ENCODE peak calls at places on chromosomes 11 and 22, in eight cellular contexts. J is brain microvascular endothelial cell; G is stimulated activated CD4-positive, alpha-beta T cell treated with anti-CD3 and anti-CD28 coated beads, Interleukin-12 subunit alpha, Interleukin-12 subunit beta, amount 100 ng/mL, for 24 hours; R is heart right ventricle; K is WTC11; H is naive thymus-derived CD8-positive, alpha-beta T cell; O is left ventricle myocardium inferior; F is IMR-90. S is an unnamed sample.

GRCh38 chr22:43118953-43119458 is 8.5 kb downstream of the BIK start:
- DNase-seq in F (no peak), K (no peak), R (no peak), J (peak; percentile 16), H (no peak), O (no peak), G (no peak), S (no peak)

GRCh38 chr11:72432347-72433287 is 1.7 kb downstream of the CLPB start:
- DNase-seq in K (no peak), G (no peak), J (no peak), F (no peak), R (no peak), O (no peak), H (no peak), S (peak; percentile 74)

GRCh38 chr11:69837791-69838190 is 18.6 kb upstream of the FGF3 start:
- DNase-seq in J (no peak), H (no peak), F (no peak), K (no peak), R (no peak), G (no peak), O (no peak), S (no peak)

GRCh38 chr11:60941371-60942119 is 10.4 kb downstream of the SLC15A3 start:
- DNase-seq in K (no peak), H (no peak), G (no peak), J (no peak), F (no peak), R (no peak), O (no peak), S (no peak)

GRCh38 chr11:126175261-126175885 is 36.1 kb downstream of the RPUSD4 start:
- DNase-seq in G (no peak), K (no peak), R (no peak), J (no peak), H (no peak), O (peak; percentile 46), F (no peak), S (peak; percentile 74)

GRCh38 chr22:35292786-35293185 is 6.9 kb upstream of the TOM1 start:
- DNase-seq in O (no peak), H (no peak), F (no peak), R (no peak), G (no peak), J (no peak), K (no peak), S (no peak)

GRCh38 chr11:28017816-28018215 is 90.1 kb downstream of the KIF18A start:
- DNase-seq in R (no peak), F (peak; percentile 61), G (no peak), O (no peak), H (no peak), K (no peak), J (peak; percentile 4), S (no peak)

GRCh38 chr11:134264966-134265365 is 11.2 kb upstream of the GLB1L3 start:
- DNase-seq in H (no peak), R (no peak), J (no peak), K (no peak), O (no peak), G (no peak), F (no peak), S (no peak)

GRCh38 chr22:20305894-20306645 is 13.8 kb downstream of the DGCR6L start:
- DNase-seq in G (no peak), J (no peak), F (no peak), O (no peak), K (no peak), R (peak; percentile 2), H (no peak), S (no peak)

GRCh38 chr11:62592989-62593421 is 1.7 kb upstream of the TUT1 start:
- DNase-seq in F (no peak), J (no peak), K (no peak), R (no peak), O (no peak), G (no peak), H (no peak), S (no peak)

GRCh38 chr11:68535098-68535497 is 74.5 kb downstream of the PPP6R3 start:
- DNase-seq in O (no peak), F (no peak), H (no peak), G (no peak), J (no peak), K (no peak), R (no peak), S (no peak)

GRCh38 chr11:110337570-110338193 is 41.3 kb upstream of the RDX start:
- DNase-seq in G (no peak), O (no peak), R (no peak), J (peak; percentile 67), H (no peak), K (no peak), F (peak; percentile 52), S (no peak)

GRCh38 chr11:100687630-100688395 is 725 bp downstream of the ARHGAP42 start:
- DNase-seq in O (peak; percentile 31), R (peak; percentile 29), F (peak; percentile 85), J (peak; percentile 72), K (peak; percentile 72), G (no peak), H (no peak), S (peak; percentile 52)

GRCh38 chr11:36945384-36945783 is 347.3 kb upstream of the RAG2 start:
- DNase-seq in H (no peak), J (no peak), R (no peak), K (no peak), F (peak; percentile 23), G (no peak), O (no peak), S (no peak)

GRCh38 chr22:50192825-50193204 is 7.1 kb downstream of the TRABD start:
- DNase-seq in G (no peak), K (no peak), R (peak; percentile 23), H (peak; percentile 61), O (no peak), J (no peak), F (no peak), S (no peak)

GRCh38 chr11:117627259-117627658 is 169.8 kb downstream of the DSCAML1 start:
- DNase-seq in G (no peak), H (no peak), J (no peak), O (no peak), K (no peak), R (no peak), F (no peak), S (no peak)

GRCh38 chr22:25845985-25846745 is 104.2 kb downstream of the MYO18B start:
- DNase-seq in R (no peak), F (no peak), H (no peak), G (no peak), K (no peak), O (no peak), J (peak; percentile 3), S (peak; percentile 64)

GRCh38 chr11:102832612-102833011 is 10.8 kb downstream of the MMP3 start:
- DNase-seq in K (no peak), O (no peak), F (no peak), H (no peak), R (no peak), G (no peak), J (no peak), S (no peak)

GRCh38 chr11:18721576-18722292 is 4.3 kb downstream of the IGSF22 start:
- DNase-seq in H (peak; percentile 46), F (peak; percentile 34), O (no peak), K (peak; percentile 70), J (peak; percentile 46), G (peak; percentile 45), R (peak; percentile 26), S (peak; percentile 91)

GRCh38 chr22:48180631-48181030 is 1418.2 kb downstream of the TBC1D22A start:
- DNase-seq in K (no peak), R (no peak), H (no peak), F (no peak), J (no peak), O (no peak), G (no peak), S (peak; percentile 82)

GRCh38 chr11:2587132-2587930 is 112.5 kb downstream of the KCNQ1OT1 start:
- DNase-seq in G (no peak), F (no peak), H (no peak), O (peak; percentile 13), K (no peak), R (peak; percentile 8), J (no peak), S (no peak)

GRCh38 chr11:73866586-73866996 is 10.1 kb downstream of the COA4 start:
- DNase-seq in R (no peak), J (peak; percentile 79), G (no peak), K (no peak), H (no peak), F (peak; percentile 93), O (no peak), S (no peak)

GRCh38 chr22:29477919-29478318 is 2.1 kb upstream of the NEFH start:
- DNase-seq in K (no peak), J (no peak), R (no peak), F (no peak), G (no peak), O (no peak), H (no peak), S (no peak)

GRCh38 chr11:2609345-2609744 is 90.4 kb downstream of the KCNQ1OT1 start:
- DNase-seq in K (no peak), F (no peak), G (no peak), O (no peak), H (no peak), J (no peak), R (no peak), S (no peak)

GRCh38 chr11:113363406-113363805 is 24.2 kb upstream of the ANKK1 start:
- DNase-seq in R (no peak), O (no peak), K (no peak), G (no peak), H (no peak), J (no peak), F (no peak), S (no peak)

GRCh38 chr11:6660712-6661111 is 5.1 kb upstream of the DCHS1 start:
- DNase-seq in F (no peak), K (no peak), R (no peak), J (no peak), G (no peak), O (no peak), H (no peak), S (no peak)

GRCh38 chr11:57124912-57125311 is 56.8 kb upstream of the LRRC55 start:
- DNase-seq in K (no peak), R (no peak), G (no peak), O (no peak), F (no peak), J (no peak), H (no peak), S (no peak)

S was measured in lower leg skin.